ENCODE peak calls at places on chromosomes 3 and 15, in nine cellular contexts. V is choroid plexus epithelial cell, L is heart right ventricle, U is DND-41, G is GM13976, B is HFF-Myc, Q is OCI-LY7, Z is neural crest cell, F is HFFc6. R is an unnamed sample.
A peak's percentile ranks its signal among the peaks of the same experiment; 100 is the strongest.

GRCh38 chr15:80208758-80209734 is 43.0 kb downstream of the CTXND1 start:
- DNase-seq in V (no peak), L (no peak), U (no peak), G (no peak), B (no peak), Q (no peak), Z (no peak), F (no peak), R (no peak)

GRCh38 chr3:191076903-191077552 is 122.0 kb upstream of the OSTN start:
- DNase-seq in V (no peak), L (no peak), U (no peak), G (no peak), B (no peak), Q (no peak), Z (no peak), F (no peak), R (no peak)

GRCh38 chr3:150599611-150600297 is 3.4 kb upstream of the SELENOT start:
- DNase-seq in V (peak; percentile 52), L (no peak), U (no peak), G (peak; percentile 37), B (no peak), Q (no peak), Z (no peak), F (peak; percentile 79), R (peak; percentile 39)

GRCh38 chr15:99371180-99372103 is 120.2 kb downstream of the LRRC28 start:
- DNase-seq in V (peak; percentile 45), L (no peak), U (no peak), G (no peak), B (no peak), Q (no peak), Z (no peak), F (no peak), R (peak; percentile 73)

GRCh38 chr3:130699765-130700164 is 46.9 kb downstream of the PIK3R4 start:
- DNase-seq in V (peak; percentile 49), L (no peak), U (no peak), G (peak; percentile 42), B (peak; percentile 6), Q (peak; percentile 38), Z (no peak), F (peak; percentile 45), R (peak; percentile 45)

GRCh38 chr3:72553298-72553697 is 294.9 kb downstream of the SHQ1 start:
- DNase-seq in V (no peak), L (no peak), U (no peak), G (no peak), B (no peak), Q (no peak), Z (no peak), F (no peak), R (no peak)

GRCh38 chr3:159625594-159625993 is 363.0 kb upstream of the IL12A start:
- DNase-seq in V (no peak), L (no peak), U (no peak), G (no peak), B (no peak), Q (no peak), Z (no peak), F (no peak), R (no peak)

GRCh38 chr3:13717222-13717573 is 162.7 kb downstream of the WNT7A start:
- DNase-seq in V (no peak), L (no peak), U (no peak), G (no peak), B (no peak), Q (no peak), Z (no peak), F (no peak), R (no peak)

GRCh38 chr3:82496890-82497560 is 735.6 kb upstream of the GBE1 start:
- DNase-seq in V (peak; percentile 46), L (no peak), U (no peak), G (no peak), B (no peak), Q (peak; percentile 31), Z (no peak), F (no peak), R (no peak)
- TF ChIP-seq CTCF in V (peak; percentile 63), L (no peak), U (peak; percentile 36), G (peak; percentile 11), B (no peak), Q (peak; percentile 75), Z (peak; percentile 57), F (no peak), R (no peak)

GRCh38 chr3:119782435-119782834 is 534 bp downstream of the NR1I2 start:
- DNase-seq in V (no peak), L (no peak), U (no peak), G (no peak), B (no peak), Q (no peak), Z (no peak), F (no peak), R (no peak)

GRCh38 chr3:119783883-119784282 is 2.0 kb downstream of the NR1I2 start:
- DNase-seq in V (no peak), L (no peak), U (no peak), G (no peak), B (no peak), Q (no peak), Z (no peak), F (no peak), R (peak; percentile 11)

GRCh38 chr3:119783255-119783654 is 1.4 kb downstream of the NR1I2 start:
- DNase-seq in V (no peak), L (no peak), U (no peak), G (no peak), B (no peak), Q (no peak), Z (no peak), F (no peak), R (no peak)

GRCh38 chr3:119779731-119780383 is 2.0 kb upstream of the NR1I2 start:
- DNase-seq in V (peak; percentile 15), L (no peak), U (no peak), G (no peak), B (no peak), Q (no peak), Z (no peak), F (no peak), R (no peak)

DNA sequence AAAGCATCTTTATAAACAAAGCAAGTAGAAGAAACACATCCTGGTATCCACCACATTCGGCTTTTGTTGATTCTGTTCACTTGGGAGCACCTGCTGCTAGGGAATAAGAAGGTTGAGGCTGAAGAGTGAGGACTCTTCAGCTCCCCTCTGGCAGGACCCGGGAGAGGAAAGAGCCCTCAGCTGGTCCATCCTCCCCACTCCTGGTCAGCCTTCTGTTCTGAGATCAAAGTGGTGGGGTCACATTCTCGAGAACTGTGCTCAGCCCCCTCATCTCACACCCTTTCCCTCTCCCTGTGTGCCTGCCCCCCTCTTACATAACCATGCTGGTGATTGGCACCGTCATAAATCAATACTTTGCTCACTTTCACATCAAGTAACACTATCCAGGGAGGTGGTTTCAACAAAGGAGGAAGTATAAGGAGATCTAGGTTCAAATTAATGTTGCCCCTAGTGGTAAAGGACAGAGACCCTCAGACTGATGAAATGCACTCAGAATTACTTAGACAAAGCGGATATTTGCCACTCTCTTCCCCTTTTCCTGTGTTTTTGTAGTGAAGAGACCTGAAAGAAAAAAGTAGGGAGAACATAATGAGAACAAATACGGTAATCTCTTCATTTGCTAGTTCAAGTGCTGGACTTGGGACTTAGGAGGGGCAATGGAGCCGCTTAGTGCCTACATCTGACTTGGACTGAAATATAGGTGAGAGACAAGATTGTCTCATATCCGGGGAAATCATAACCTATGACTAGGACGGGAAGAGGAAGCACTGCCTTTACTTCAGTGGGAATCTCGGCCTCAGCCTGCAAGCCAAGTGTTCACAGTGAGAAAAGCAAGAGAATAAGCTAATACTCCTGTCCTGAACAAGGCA is at the start of gene NR1I2:
- DNase-seq in V (no peak), L (no peak), U (no peak), G (no peak), B (no peak), Q (no peak), Z (no peak), F (no peak), R (no peak)
- TF ChIP-seq CTCF in V (no peak), L (no peak), U (peak; percentile 16), G (no peak), B (no peak), Q (peak; percentile 49), Z (no peak), F (no peak), R (no peak)

GRCh38 chr15:101017935-101018849 is 99.0 kb downstream of the LRRK1 start:
- DNase-seq in V (peak; percentile 78), L (peak; percentile 2), U (no peak), G (no peak), B (no peak), Q (no peak), Z (no peak), F (no peak), R (peak; percentile 94)

GRCh38 chr15:101016581-101016980 is 97.4 kb downstream of the LRRK1 start:
- DNase-seq in V (no peak), L (no peak), U (no peak), G (no peak), B (no peak), Q (no peak), Z (no peak), F (no peak), R (no peak)

GRCh38 chr15:101019351-101019750 is 100.2 kb downstream of the LRRK1 start:
- DNase-seq in V (no peak), L (peak; percentile 0), U (no peak), G (no peak), B (no peak), Q (no peak), Z (no peak), F (no peak), R (no peak)

GRCh38 chr15:101014921-101015841 is 96.0 kb downstream of the LRRK1 start:
- DNase-seq in V (peak; percentile 81), L (peak; percentile 80), U (peak; percentile 71), G (peak; percentile 85), B (peak; percentile 26), Q (peak; percentile 45), Z (peak; percentile 79), F (peak; percentile 51), R (peak; percentile 82)

DNA sequence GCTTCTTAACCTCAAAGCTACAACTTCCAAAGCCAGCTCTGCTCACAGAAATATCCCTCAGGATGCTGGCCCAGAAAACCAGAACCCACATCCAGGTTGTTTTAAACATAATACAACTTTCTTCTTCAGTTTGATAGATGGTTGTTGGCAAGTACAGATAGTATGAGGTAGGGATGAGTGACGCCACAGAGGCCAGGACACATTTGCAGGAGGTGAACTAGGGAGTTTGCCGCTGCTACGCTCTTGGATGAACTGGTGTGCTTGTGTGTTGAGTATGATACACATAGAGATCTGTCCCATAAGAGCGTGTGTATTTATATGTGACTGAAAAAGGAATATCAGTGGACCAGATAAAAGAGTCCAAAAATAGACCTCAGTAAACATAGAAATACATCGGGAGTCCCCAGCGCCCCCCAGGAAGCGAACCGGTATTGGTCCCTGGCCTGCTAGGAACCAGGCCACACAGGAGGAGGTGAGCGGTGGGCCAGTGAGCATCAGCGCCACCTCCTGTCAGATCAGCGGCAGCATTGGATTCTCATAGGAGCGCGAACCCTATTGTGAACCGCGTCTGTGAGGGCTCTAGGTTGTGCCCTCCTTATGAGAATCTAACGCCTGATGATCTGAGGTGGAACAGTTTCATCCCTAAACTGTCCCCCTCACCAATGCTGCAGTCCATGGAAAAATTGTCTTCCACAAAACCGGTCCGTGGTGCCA is 98.0 kb downstream of the LRRK1 start:
- DNase-seq in V (peak; percentile 26), L (peak; percentile 4), U (no peak), G (no peak), B (no peak), Q (peak; percentile 27), Z (no peak), F (no peak), R (no peak)
- TF ChIP-seq CTCF in V (peak; percentile 43), L (no peak), U (peak; percentile 43), G (peak; percentile 8), B (peak; percentile 27), Q (peak; percentile 75), Z (peak; percentile 38), F (peak; percentile 57), R (no peak)

GRCh38 chr3:183714622-183715021 is 17.0 kb downstream of the YEATS2 start:
- DNase-seq in V (no peak), L (no peak), U (no peak), G (no peak), B (no peak), Q (no peak), Z (no peak), F (no peak), R (no peak)
- TF ChIP-seq CTCF in V (no peak), L (no peak), U (no peak), G (no peak), B (no peak), Q (no peak), Z (no peak), F (no peak), R (no peak)

R was measured in fibroblast of pulmonary artery.